ENCODE peak calls at places on chromosomes 12 and 14, in four cellular contexts. S is epithelial cell of esophagus, D is foreskin fibroblast, C is fibroblast of the aortic adventitia. V is an unnamed sample.

GRCh38 chr14:77965919-77966435 is 166.1 kb downstream of the ADCK1 start:
- DNase-seq in D (no peak), S (peak; percentile 37), C (peak; percentile 15), V (no peak)

GRCh38 chr12:15662983-15663659 is 126.1 kb downstream of the EPS8 start:
- DNase-seq in D (no peak), S (peak; percentile 38), C (peak; percentile 46), V (no peak)

GRCh38 chr12:23884909-23885308 is 64.6 kb downstream of the SOX5 start:
- DNase-seq in D (no peak), S (no peak), C (no peak), V (no peak)

GRCh38 chr14:30808576-30808975 is 65.8 kb upstream of the COCH start:
- DNase-seq in S (no peak), C (no peak), D (no peak), V (no peak)

GRCh38 chr12:20376984-20377383 is 8.6 kb downstream of the PDE3A start:
- DNase-seq in C (peak; percentile 58), S (peak; percentile 41), D (no peak), V (no peak)

GRCh38 chr14:70814466-70814865 is 5.2 kb upstream of the MAP3K9 start:
- DNase-seq in D (no peak), C (no peak), S (no peak), V (no peak)

GRCh38 chr12:546920-547845 is 87.4 kb downstream of the B4GALNT3 start:
- DNase-seq in C (peak; percentile 43), D (peak; percentile 29), S (peak; percentile 52), V (no peak)

GRCh38 chr14:100408350-100409015 is 85.3 kb downstream of the SLC25A47 start:
- DNase-seq in D (no peak), S (peak; percentile 74), C (no peak), V (no peak)

GRCh38 chr12:19065223-19065622 is 64.3 kb upstream of the PLEKHA5 start:
- DNase-seq in C (no peak), S (no peak), D (no peak), V (no peak)

GRCh38 chr12:49529409-49529808 is 9.4 kb upstream of the KCNH3 start:
- DNase-seq in C (no peak), S (no peak), D (no peak), V (no peak)

GRCh38 chr12:45130881-45131281 is 80.0 kb upstream of the DBX2 start:
- DNase-seq in C (peak; percentile 85), S (peak; percentile 68), D (peak; percentile 41), V (peak; percentile 14)

GRCh38 chr12:109153711-109154434 is 37.5 kb downstream of the ACACB start:
- DNase-seq in C (no peak), S (no peak), D (no peak), V (no peak)

GRCh38 chr12:65152586-65152985 is 16.8 kb upstream of the LEMD3 start:
- DNase-seq in D (no peak), S (no peak), C (peak; percentile 42), V (no peak)

GRCh38 chr14:47186491-47186890 is 488.9 kb downstream of the MDGA2 start:
- DNase-seq in D (no peak), S (peak; percentile 20), C (no peak), V (no peak)

GRCh38 chr14:64726585-64726890 is 22.3 kb downstream of the PLEKHG3 start:
- DNase-seq in D (no peak), C (no peak), S (peak; percentile 96), V (no peak)

GRCh38 chr14:26414933-26415332 is 182.9 kb downstream of the NOVA1 start:
- DNase-seq in S (no peak), C (no peak), D (no peak), V (no peak)
- H3K4me3 ChIP-seq in S (no peak overlapping the region), C (no peak overlapping the region), D (no peak overlapping the region), V (no peak overlapping the region)

GRCh38 chr12:58804749-58805148 is 115.6 kb downstream of the LRIG3 start:
- DNase-seq in C (no peak), S (peak; percentile 21), D (no peak), V (no peak)
- TF ChIP-seq CTCF in C (peak; percentile 44), S (peak; percentile 64), D (peak; percentile 5), V (peak; percentile 24)

GRCh38 chr12:57940052-57940914 is 1.1 kb upstream of the ATP23 start:
- DNase-seq in S (peak; percentile 3), D (no peak), C (no peak), V (no peak)
- H3K4me3 ChIP-seq in S (no peak overlapping the region), D (peak overlapping the region; percentile 76), C (peak overlapping the region; percentile 80), V (peak overlapping the region; percentile 58)

GRCh38 chr12:1698638-1699214 is 7.9 kb downstream of the ADIPOR2 start:
- DNase-seq in C (no peak), D (no peak), S (no peak), V (no peak)
- TF ChIP-seq CTCF in C (no peak), D (no peak), S (peak; percentile 7), V (no peak)

GRCh38 chr12:131990066-131990979 is 40.6 kb downstream of the EP400 start:
- DNase-seq in S (no peak), C (no peak), D (no peak), V (no peak)

GRCh38 chr12:131991816-131992430 is 42.2 kb downstream of the EP400 start:
- DNase-seq in S (no peak), C (no peak), D (no peak), V (no peak)

GRCh38 chr12:131990980-131991305 is 41.2 kb downstream of the EP400 start:
- DNase-seq in D (no peak), C (no peak), S (no peak), V (no peak)

GRCh38 chr12:131989021-131989420 is 39.3 kb downstream of the EP400 start:
- DNase-seq in S (no peak), D (no peak), C (no peak), V (no peak)

DNA sequence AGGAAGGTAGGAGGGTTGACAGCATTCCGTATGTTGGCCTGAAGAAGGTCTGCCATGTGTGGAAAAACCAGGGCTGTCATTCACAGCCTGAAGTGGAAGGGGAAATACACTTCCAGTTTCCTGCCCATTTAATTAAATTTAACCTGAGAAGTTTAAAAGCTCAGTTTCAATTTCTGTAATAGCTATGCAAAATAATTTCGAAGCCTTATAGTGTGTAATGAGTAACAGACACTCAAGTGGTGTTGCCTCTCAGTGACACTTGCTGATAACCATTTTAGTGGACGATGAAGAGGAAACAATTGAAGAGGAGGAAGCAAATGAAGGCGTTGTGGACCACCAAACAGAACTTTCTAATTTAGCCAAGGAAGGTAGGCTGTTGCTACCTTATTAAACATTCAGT is 44.8 kb downstream of the EP400 start:
- DNase-seq in C (no peak), S (no peak), D (no peak), V (no peak)
- H3K4me3 ChIP-seq in C (no peak overlapping the region), S (no peak overlapping the region), D (no peak overlapping the region), V (no peak overlapping the region)

DNA sequence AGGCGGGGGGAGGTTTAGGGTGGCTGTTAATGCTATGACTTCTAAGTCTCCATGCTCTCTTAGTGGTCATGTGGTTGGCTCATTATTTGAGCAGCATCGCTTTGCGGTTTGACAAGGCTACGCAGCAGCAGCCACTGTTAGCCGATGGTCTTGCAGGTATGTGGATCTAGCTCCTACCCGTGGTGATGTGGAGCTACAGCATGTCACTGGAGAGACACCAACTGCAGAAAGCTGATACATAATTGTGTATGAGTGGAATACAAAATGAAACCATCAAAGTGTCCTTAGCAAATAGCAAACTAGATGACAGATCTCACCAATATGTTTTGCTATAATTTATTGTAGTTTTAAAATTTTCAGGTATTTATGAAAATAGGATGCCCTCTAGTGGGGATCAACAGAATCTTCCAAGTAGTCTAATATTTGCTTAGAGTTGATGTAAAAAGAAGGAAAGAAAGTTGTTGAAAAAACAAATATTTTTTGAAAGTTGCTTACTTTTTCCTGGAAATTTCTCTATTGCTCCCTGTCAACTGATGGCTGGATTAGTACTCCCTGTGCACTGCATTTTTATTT is 94.9 kb downstream of the NAV3 start:
- DNase-seq in D (peak; percentile 89), C (peak; percentile 95), S (peak; percentile 90), V (peak; percentile 95)
- TF ChIP-seq CTCF in D (peak; percentile 100), C (peak; percentile 98), S (peak; percentile 100), V (peak; percentile 99)

DNA sequence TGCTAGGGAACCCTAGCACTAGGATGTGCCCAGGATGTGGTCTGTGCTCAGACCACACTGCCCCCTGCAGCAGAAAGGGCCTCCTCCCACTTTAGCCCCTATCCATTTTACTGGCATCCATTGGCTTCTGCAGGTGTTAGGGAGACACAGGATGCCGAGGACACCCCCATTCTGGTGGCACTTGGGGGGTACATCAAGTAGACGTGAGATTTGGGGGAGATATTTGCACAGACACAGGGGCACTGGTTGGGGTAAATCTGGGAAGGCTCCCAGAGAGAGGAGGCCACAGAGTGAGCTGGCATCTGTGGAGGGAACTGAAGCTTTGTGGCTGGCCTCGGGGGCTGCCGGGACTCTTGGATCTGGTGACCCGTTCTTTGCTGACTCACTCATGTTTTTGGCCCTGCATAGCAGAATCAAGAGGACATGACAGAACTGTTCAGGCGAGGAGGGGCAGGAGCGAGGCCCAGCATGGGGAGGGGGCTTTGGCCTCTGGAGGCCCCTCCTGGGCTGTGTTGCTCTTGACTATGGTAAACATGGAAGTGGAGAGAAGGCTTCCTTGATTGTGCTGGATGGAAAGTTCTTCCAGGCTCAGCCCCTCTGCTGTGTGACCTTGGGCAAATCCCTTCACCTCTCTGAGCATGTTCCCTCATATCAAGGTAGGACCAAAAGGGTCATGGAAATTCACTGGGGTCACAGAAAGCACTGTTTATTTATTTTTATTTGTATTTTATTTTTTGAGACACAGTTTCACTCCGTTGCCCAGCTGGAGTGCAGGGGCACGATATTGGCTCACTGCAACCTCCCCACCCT is 1.8 kb downstream of the PLBD2 start:
- DNase-seq in C (peak; percentile 3), S (no peak), D (peak; percentile 18), V (no peak)
- H3K4me3 ChIP-seq in C (peak overlapping the region; percentile 96), S (no peak overlapping the region), D (peak overlapping the region; percentile 94), V (no peak overlapping the region)

DNA sequence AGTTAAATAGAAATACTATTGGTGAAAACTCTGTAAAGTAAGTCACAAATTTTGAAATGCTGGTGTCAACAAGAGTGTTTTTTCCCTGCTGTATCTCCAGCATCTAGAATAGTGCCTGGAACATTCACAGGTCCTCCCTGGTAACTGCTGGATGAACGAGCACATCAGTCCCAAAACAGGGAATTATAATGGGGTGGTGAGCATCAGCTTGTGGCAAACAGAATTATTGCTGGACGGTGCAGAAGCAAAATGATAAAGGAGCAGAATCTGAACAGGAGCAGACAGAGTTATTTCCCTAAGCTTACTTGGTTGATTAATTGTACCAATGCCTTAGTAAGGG is 129.9 kb downstream of the GRIP1 start:
- DNase-seq in D (no peak), C (no peak), S (no peak), V (no peak)
- TF ChIP-seq CTCF in D (no peak), C (no peak), S (no peak), V (no peak)

DNA sequence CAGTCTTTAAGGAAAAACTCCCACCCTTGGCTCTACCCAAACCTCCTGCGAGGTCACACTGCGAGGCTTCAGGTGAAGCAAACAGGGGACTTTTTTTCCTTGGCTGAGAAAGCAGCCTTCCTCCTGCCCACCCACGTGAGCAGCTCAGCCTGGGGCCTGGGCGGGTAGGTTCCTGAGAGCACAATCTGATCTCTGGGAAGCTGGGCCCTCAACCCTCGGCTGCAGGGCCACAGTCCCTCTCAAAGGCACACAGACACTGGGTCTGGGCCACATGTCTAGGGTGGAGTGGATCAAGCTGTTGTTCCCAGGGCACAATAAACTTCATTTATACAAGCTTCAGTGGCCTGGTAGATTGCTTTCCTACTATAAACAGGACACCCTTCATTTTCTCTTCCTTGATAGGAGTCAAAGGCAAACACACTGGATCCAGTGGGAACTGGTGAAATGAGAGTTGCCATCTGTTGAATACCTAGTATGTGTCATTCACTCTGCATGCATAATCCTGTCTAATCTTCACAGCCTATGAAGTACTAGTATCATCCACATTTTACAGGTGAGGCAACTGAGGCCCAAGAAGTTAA is 41.3 kb upstream of the PNMA1 start:
- DNase-seq in S (peak; percentile 71), C (no peak), D (no peak), V (no peak)
- H3K4me3 ChIP-seq in S (no peak overlapping the region), C (peak overlapping the region; percentile 31), D (peak overlapping the region; percentile 8), V (no peak overlapping the region)

V was measured in AG09309.